ENCODE peak calls at places on chromosomes 3 and 15, in five cellular contexts. I is fibroblast of lung; N is CD4-positive, alpha-beta T cell; H is cardiac muscle cell; K is body of pancreas. B is an unnamed sample.

GRCh38 chr3:37135561-37135960 is 38.8 kb downstream of the LRRFIP2 start:
- DNase-seq in H (no peak), K (no peak), N (no peak), I (no peak), B (no peak)

GRCh38 chr15:84082739-84083138 is 152.8 kb upstream of the GOLGA6L4 start:
- DNase-seq in K (no peak), I (no peak), N (no peak), H (no peak), B (no peak)

GRCh38 chr3:132721479-132722164 is 587 bp downstream of the NPHP3 start:
- DNase-seq in I (peak), N (no peak), H (peak), K (peak), B (no peak)

GRCh38 chr3:96182756-96183155 is 631.6 kb upstream of the EPHA6 start:
- DNase-seq in I (no peak), K (no peak), H (no peak), N (no peak), B (no peak)

GRCh38 chr3:141798455-141798854 is 35.2 kb downstream of the GRK7 start:
- DNase-seq in K (peak), H (no peak), I (no peak), N (no peak), B (peak)

GRCh38 chr3:72347819-72348319 is 500.4 kb downstream of the SHQ1 start:
- DNase-seq in K (peak), I (peak), N (peak), H (peak), B (no peak)

GRCh38 chr15:78691167-78691872 is 50.3 kb upstream of the CHRNB4 start:
- DNase-seq in H (no peak), N (no peak), K (no peak), I (no peak), B (no peak)

GRCh38 chr15:43873651-43874050 is 46.8 kb downstream of the WDR76 start:
- DNase-seq in H (no peak), I (no peak), N (no peak), K (no peak), B (no peak)

GRCh38 chr15:39720721-39721611 is 61.7 kb downstream of the FSIP1 start:
- DNase-seq in I (peak), K (no peak), N (no peak), H (no peak), B (no peak)

GRCh38 chr15:72916939-72917338 is 133.4 kb upstream of the ADPGK start:
- DNase-seq in I (no peak), N (no peak), K (no peak), H (no peak), B (no peak)

GRCh38 chr3:3800076-3800448 is 831 bp downstream of the LRRN1 start:
- DNase-seq in I (no peak), K (peak), H (peak), N (no peak), B (peak)

GRCh38 chr3:126180477-126181397 is at the start of gene ALDH1L1:
- DNase-seq in H (peak), K (peak), I (peak), N (no peak), B (no peak)

GRCh38 chr15:39338251-39338650 is 242.6 kb upstream of the THBS1 start:
- DNase-seq in N (no peak), K (no peak), H (no peak), I (no peak), B (no peak)

GRCh38 chr15:66720206-66721010 is 18.4 kb downstream of the SMAD6 start:
- DNase-seq in I (peak), K (no peak), N (no peak), H (no peak), B (no peak)

GRCh38 chr15:62110000-62110851 is 43.4 kb downstream of the C2CD4A start:
- DNase-seq in N (no peak), I (peak), K (peak), H (no peak), B (no peak)

GRCh38 chr3:71389191-71389590 is 194.3 kb downstream of the FOXP1 start:
- DNase-seq in K (no peak), H (no peak), N (no peak), I (no peak), B (no peak)

GRCh38 chr3:189710620-189711388 is 79.6 kb downstream of the TP63 start:
- DNase-seq in N (no peak), H (no peak), I (peak), K (peak), B (peak)

GRCh38 chr3:122609798-122610559 is 32.5 kb downstream of the PARP15 start:
- DNase-seq in N (no peak), I (peak), K (no peak), H (no peak), B (peak)

GRCh38 chr3:13125092-13126015 is 52.1 kb upstream of the IQSEC1 start:
- DNase-seq in H (no peak), N (no peak), I (no peak), K (no peak), B (no peak)

GRCh38 chr3:83453010-83453409 is 1505.8 kb upstream of the CADM2 start:
- DNase-seq in H (peak), K (no peak), I (no peak), N (no peak), B (no peak)

GRCh38 chr3:64104691-64105101 is 81.4 kb upstream of the PSMD6 start:
- DNase-seq in N (no peak), I (no peak), K (no peak), H (no peak), B (no peak)

GRCh38 chr3:30835667-30836066 is 58.8 kb downstream of the GADL1 start:
- DNase-seq in K (no peak), I (no peak), N (no peak), H (no peak), B (no peak)

GRCh38 chr3:5264896-5265770 is 77.6 kb downstream of the EDEM1 start:
- DNase-seq in I (no peak), H (no peak), K (no peak), N (no peak), B (no peak)

GRCh38 chr15:55654541-55654940 is 66.4 kb upstream of the PYGO1 start:
- DNase-seq in H (no peak), I (peak), N (no peak), K (no peak), B (no peak)

GRCh38 chr15:67181221-67181639 is 73.2 kb downstream of the AAGAB start:
- DNase-seq in H (no peak), K (no peak), I (no peak), N (no peak), B (no peak)

GRCh38 chr3:50649451-50649931 is 25.2 kb upstream of the DOCK3 start:
- DNase-seq in H (no peak), K (no peak), I (no peak), N (no peak), B (no peak)

GRCh38 chr3:158742861-158743260 is 10.6 kb upstream of the RARRES1 start:
- DNase-seq in H (no peak), I (peak), K (no peak), N (no peak), B (no peak)

GRCh38 chr3:189239616-189240015 is 67.8 kb downstream of the TPRG1 start:
- DNase-seq in K (no peak), I (no peak), H (no peak), N (no peak), B (no peak)

GRCh38 chr3:40780341-40780800 is 255.6 kb downstream of the ZNF621 start:
- DNase-seq in H (no peak), N (no peak), K (peak), I (no peak), B (no peak)

GRCh38 chr3:138573138-138573537 is 20.9 kb downstream of the CEP70 start:
- DNase-seq in K (no peak), H (no peak), I (no peak), N (no peak), B (no peak)

GRCh38 chr3:138569090-138569489 is 25.0 kb downstream of the CEP70 start:
- DNase-seq in H (no peak), K (no peak), N (no peak), I (no peak), B (no peak)

GRCh38 chr3:138567403-138567802 is 26.7 kb downstream of the CEP70 start:
- DNase-seq in N (no peak), H (no peak), I (no peak), K (no peak), B (no peak)
- TF ChIP-seq CTCF in N (no peak), H (no peak), I (no peak), K (no peak), B (no peak)

GRCh38 chr3:113211370-113212154 is at the start of gene BOC:
- DNase-seq in I (peak), K (peak), N (no peak), H (peak), B (peak)

GRCh38 chr3:113210608-113211369 is 568 bp upstream of the BOC start:
- DNase-seq in H (peak), I (no peak), N (no peak), K (no peak), B (no peak)

GRCh38 chr3:113214227-113214626 is 2.9 kb downstream of the BOC start:
- DNase-seq in H (no peak), N (no peak), K (no peak), I (no peak), B (no peak)

GRCh38 chr3:113212845-113213375 is 1.6 kb downstream of the BOC start:
- DNase-seq in K (no peak), N (no peak), H (no peak), I (no peak), B (no peak)

DNA sequence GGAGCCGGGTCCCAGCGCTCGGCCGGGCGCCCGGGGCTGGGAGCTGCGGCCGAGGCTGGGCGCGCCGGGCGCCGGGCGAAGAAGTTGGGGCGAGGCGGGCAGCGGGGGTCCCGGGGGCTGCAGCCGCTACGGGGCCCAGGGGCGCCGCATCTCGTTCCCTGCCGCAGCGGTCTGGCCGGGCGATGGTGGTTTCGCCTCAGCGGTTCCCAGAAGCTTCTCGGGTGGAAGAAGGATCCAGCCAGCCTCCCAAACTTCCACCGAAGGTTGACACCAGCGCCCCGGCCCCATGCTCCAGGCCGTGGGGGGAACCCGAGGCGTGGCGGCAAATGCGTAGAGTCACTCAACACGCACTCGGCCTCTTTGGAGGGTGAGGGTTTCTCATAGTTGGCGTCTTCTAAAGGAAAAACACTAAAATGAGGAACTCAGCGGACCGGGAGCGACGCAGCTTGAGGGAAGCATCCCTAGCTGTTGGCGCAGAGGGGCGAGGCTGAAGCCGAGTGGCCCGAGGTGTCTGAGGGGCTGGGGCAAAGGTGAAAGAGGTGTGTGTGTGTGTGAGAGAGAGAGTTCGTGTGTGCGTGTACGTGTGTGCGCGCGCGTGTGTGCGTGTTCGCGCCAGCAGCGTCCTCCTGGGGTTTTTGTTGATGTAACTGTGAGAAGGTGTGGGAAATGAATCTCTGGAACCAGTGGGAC is 943 bp downstream of the BOC start:
- DNase-seq in N (no peak), I (peak), H (peak), K (peak), B (peak)
- TF ChIP-seq CTCF in N (no peak), I (no peak), H (no peak), K (no peak), B (no peak)

DNA sequence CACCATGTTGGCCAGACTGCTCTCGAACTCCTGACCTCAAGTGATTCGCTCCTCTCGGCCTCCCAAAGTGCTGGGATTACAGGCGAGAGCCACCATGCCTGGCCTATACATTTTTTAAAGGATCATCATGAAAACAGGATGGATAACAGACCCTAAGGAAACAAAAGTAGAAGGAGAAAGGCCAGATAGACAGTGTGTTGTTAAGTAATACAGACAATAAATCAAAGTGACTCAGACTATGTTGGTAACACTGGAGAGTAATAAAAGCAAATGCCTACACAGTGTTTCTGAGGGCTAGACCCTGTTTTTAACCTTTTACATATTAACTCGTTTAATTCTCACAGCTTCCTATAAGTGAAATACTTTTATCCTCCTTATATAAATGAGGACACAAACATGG is 133.8 kb upstream of the MCTP2 start:
- DNase-seq in H (no peak), N (no peak), K (no peak), I (no peak), B (no peak)
- TF ChIP-seq CTCF in H (no peak), N (no peak), K (no peak), I (no peak), B (no peak)

DNA sequence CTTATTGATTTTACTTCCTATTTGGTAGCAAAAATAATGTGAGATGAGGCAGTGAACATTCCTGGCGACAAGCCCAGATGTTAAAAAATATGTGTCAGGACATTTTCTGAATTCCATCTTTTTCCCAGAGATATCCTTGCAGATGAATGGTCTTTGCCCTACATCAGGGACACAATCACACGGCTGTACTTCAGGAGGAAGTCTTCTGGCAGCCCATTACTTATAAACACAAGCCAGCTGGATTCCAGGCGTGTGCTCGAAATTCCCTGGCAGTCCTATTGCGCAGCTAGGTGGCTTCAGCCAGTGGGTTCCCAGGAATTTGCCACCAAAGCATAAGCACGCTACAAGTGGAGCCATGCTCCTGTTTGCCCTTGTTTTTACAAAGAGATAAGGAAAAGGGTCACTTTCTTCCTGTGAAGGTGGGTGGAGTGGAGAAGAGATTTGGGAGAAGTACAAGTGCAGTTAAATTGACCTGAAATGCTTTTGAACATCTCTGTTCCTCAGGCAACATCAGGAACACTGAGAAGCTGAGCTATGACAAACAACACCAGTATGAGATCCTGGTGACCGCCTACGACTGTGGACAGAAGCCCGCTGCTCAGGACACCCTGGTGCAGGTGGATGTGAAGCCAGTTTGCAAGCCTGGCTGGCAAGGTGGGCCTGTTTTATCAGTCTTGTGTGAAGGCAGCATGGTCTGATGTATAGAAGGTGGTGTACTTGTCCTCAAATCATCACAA is 257.1 kb upstream of the TRIM42 start:
- DNase-seq in K (peak), N (no peak), H (no peak), I (peak), B (no peak)
- TF ChIP-seq CTCF in K (no peak), N (no peak), H (no peak), I (no peak), B (no peak)

GRCh38 chr3:97821810-97822775 is at the start of gene CRYBG3:
- DNase-seq in K (peak), N (peak), I (peak), H (peak), B (peak)
- TF ChIP-seq CTCF in K (no peak), N (no peak), I (peak), H (peak), B (peak)

DNA sequence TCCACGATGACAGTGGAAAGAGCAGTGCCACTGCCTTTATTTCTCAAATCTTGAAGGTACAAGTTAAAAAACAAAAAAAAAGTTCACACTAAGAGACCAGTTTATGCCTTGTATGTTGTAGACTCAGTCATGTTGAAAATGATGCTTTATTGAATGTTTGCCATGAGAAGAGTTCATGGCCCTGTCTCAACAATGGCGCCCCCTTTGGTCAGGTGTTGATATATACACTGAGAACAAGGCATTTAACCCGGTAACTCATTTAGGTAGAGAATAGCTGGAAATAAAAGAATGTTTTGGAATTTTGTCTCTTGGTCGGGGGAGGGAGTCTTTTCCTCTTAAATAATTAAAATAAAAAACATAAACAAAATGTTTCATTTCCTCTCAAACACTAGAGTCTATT is 145.6 kb upstream of the SLC2A2 start:
- DNase-seq in K (no peak), H (no peak), I (no peak), N (no peak), B (no peak)
- TF ChIP-seq CTCF in K (no peak), H (peak), I (peak), N (peak), B (no peak)

DNA sequence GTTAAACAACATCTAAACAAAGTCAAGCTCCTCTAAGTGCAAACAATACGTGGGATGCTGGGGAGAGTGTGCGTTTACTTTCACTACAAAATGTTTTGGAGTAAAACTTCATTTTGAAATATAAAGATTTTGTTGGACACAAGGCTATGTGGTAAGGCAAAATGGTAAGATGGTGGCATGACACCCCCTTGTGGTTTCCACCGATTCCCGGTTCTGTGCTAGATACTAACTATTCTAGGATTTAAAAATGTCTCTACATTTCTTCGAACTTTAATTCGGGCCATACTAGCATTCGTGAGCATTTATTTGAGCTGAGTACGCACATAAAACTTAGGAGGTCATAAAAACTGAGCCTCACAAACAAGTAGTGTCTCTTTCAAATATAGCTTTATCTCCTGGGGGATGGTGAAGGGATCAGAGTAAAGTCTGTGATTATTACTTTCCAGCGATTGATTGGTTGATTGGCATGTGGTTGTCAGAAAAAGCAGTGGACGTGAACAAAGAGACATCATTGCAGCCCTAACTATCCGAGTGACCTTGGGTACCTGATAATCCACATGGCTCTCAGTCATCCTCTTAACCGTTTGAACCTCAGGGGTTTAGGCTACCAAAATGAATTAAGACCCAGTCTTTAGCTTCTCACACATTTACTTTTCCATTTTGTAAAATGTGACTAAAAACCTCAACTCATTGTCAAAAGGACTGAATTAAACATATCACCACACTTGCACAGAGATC is 1.1 kb upstream of the ZNF639 start:
- DNase-seq in I (peak), N (no peak), H (peak), K (peak), B (peak)
- TF ChIP-seq CTCF in I (peak), N (no peak), H (peak), K (peak), B (no peak)

B was measured in GM13976.